ENCODE peak calls at places on chromosomes 12 and 14, in eight cellular contexts. X is prostate gland, U is right lobe of liver, E is transverse colon, L is esophagus squamous epithelium, V is foreskin fibroblast, Z is neural progenitor cell, Q is HFF-Myc. H is an unnamed sample.

GRCh38 chr12:90343966-90344365 is 611.0 kb downstream of the CCER1 start:
- DNase-seq in X (no peak), U (no peak), E (no peak), L (no peak), V (no peak), Z (no peak), Q (no peak), H (no peak)

GRCh38 chr12:46387697-46388096 is 15.1 kb upstream of the SLC38A2 start:
- DNase-seq in X (no peak), U (no peak), E (peak), L (no peak), V (no peak), Z (no peak), Q (no peak), H (no peak)

GRCh38 chr12:116534341-116535121 is 24.6 kb upstream of the MAP1LC3B2 start:
- DNase-seq in X (peak), U (peak), E (no peak), L (no peak), V (peak), Z (peak), Q (no peak), H (no peak)

GRCh38 chr12:24222968-24223367 is 273.5 kb upstream of the SOX5 start:
- DNase-seq in X (no peak), U (no peak), E (no peak), L (no peak), V (peak), Z (no peak), Q (no peak), H (peak)

GRCh38 chr12:12734561-12735071 is 17.4 kb downstream of the CDKN1B start:
- DNase-seq in X (no peak), U (no peak), E (no peak), L (no peak), V (peak), Z (no peak), Q (no peak), H (no peak)

GRCh38 chr14:100372357-100373048 is 49.4 kb downstream of the SLC25A47 start:
- DNase-seq in X (no peak), U (no peak), E (no peak), L (no peak), V (peak), Z (peak), Q (no peak), H (no peak)

GRCh38 chr12:57242691-57243454 is 8.1 kb downstream of the STAC3 start:
- DNase-seq in X (no peak), U (peak), E (peak), L (no peak), V (peak), Z (peak), Q (no peak), H (no peak)

GRCh38 chr14:90239139-90239538 is 17.2 kb upstream of the PSMC1 start:
- DNase-seq in X (no peak), U (no peak), E (no peak), L (no peak), V (peak), Z (peak), Q (no peak), H (no peak)

GRCh38 chr12:34390846-34391700 is 368.8 kb downstream of the ALG10 start:
- DNase-seq in X (no peak), U (peak), E (no peak), L (no peak), V (no peak), Z (no peak), Q (no peak), H (no peak)

GRCh38 chr12:24561411-24561871 is 387.5 kb downstream of the BCAT1 start:
- DNase-seq in X (peak), U (peak), E (peak), L (no peak), V (peak), Z (peak), Q (no peak), H (no peak)

GRCh38 chr14:94485944-94486841 is 10.2 kb upstream of the SERPINA9 start:
- DNase-seq in X (peak), U (peak), E (peak), L (no peak), V (peak), Z (peak), Q (peak), H (peak)

GRCh38 chr14:64706119-64706465 is 1.9 kb downstream of the PLEKHG3 start:
- DNase-seq in X (no peak), U (no peak), E (no peak), L (no peak), V (no peak), Z (no peak), Q (no peak), H (no peak)

GRCh38 chr12:28742791-28743190 is 406.3 kb upstream of the FAR2 start:
- DNase-seq in X (no peak), U (no peak), E (no peak), L (no peak), V (peak), Z (no peak), Q (no peak), H (no peak)

GRCh38 chr12:114669501-114670256 is 14.3 kb downstream of the TBX3 start:
- DNase-seq in X (no peak), U (no peak), E (no peak), L (no peak), V (peak), Z (peak), Q (no peak), H (peak)

GRCh38 chr12:7498832-7499231 is 4.7 kb downstream of the CD163 start:
- DNase-seq in X (no peak), U (no peak), E (no peak), L (no peak), V (peak), Z (no peak), Q (peak), H (peak)

GRCh38 chr14:35333347-35333730 is 41.2 kb downstream of the PSMA6 start:
- DNase-seq in X (no peak), U (no peak), E (no peak), L (no peak), V (no peak), Z (no peak), Q (no peak), H (no peak)

GRCh38 chr14:100662850-100663527 is 63.7 kb upstream of the DLK1 start:
- DNase-seq in X (peak), U (peak), E (peak), L (no peak), V (peak), Z (peak), Q (no peak), H (no peak)

GRCh38 chr12:49232940-49233841 is 31.7 kb upstream of the TUBA1C start:
- DNase-seq in X (peak), U (peak), E (peak), L (no peak), V (peak), Z (peak), Q (no peak), H (no peak)

GRCh38 chr14:68589447-68590232 is 203.2 kb downstream of the ZFP36L1 start:
- DNase-seq in X (no peak), U (no peak), E (peak), L (no peak), V (peak), Z (no peak), Q (peak), H (peak)

GRCh38 chr12:121871501-121871900 is 12.8 kb upstream of the HPD start:
- DNase-seq in X (no peak), U (no peak), E (no peak), L (no peak), V (no peak), Z (no peak), Q (no peak), H (no peak)

GRCh38 chr12:67415473-67415872 is 146.3 kb downstream of the CAND1 start:
- DNase-seq in X (no peak), U (no peak), E (no peak), L (no peak), V (peak), Z (peak), Q (no peak), H (no peak)

GRCh38 chr12:121781751-121782615 is 11.5 kb downstream of the RHOF start:
- DNase-seq in X (no peak), U (no peak), E (no peak), L (no peak), V (peak), Z (peak), Q (no peak), H (no peak)

GRCh38 chr12:78181544-78182162 is 351.0 kb downstream of the NAV3 start:
- DNase-seq in X (no peak), U (no peak), E (peak), L (no peak), V (peak), Z (peak), Q (no peak), H (no peak)

GRCh38 chr14:45096218-45096617 is 12.3 kb downstream of the PRPF39 start:
- DNase-seq in X (no peak), U (no peak), E (no peak), L (no peak), V (no peak), Z (no peak), Q (no peak), H (no peak)

GRCh38 chr12:70260610-70261009 is 17.4 kb downstream of the CNOT2 start:
- DNase-seq in X (no peak), U (no peak), E (no peak), L (no peak), V (no peak), Z (no peak), Q (no peak), H (no peak)

GRCh38 chr12:89353188-89353822 is 1.0 kb upstream of the DUSP6 start:
- DNase-seq in X (peak), U (peak), E (peak), L (no peak), V (peak), Z (peak), Q (no peak), H (no peak)

GRCh38 chr12:52090291-52090690 is 10.8 kb downstream of the SMIM41 start:
- DNase-seq in X (no peak), U (no peak), E (no peak), L (no peak), V (no peak), Z (no peak), Q (no peak), H (no peak)

GRCh38 chr12:117202033-117202432 is 11.8 kb upstream of the FBXO21 start:
- DNase-seq in X (no peak), U (no peak), E (no peak), L (no peak), V (no peak), Z (no peak), Q (no peak), H (no peak)

GRCh38 chr14:74649167-74649566 is 37.1 kb upstream of the LTBP2 start:
- DNase-seq in X (no peak), U (no peak), E (no peak), L (no peak), V (peak), Z (no peak), Q (no peak), H (no peak)

GRCh38 chr12:131430158-131430772 is 280.6 kb upstream of the SFSWAP start:
- DNase-seq in X (no peak), U (no peak), E (no peak), L (no peak), V (no peak), Z (no peak), Q (no peak), H (no peak)

GRCh38 chr12:98999569-98999968 is 354.5 kb downstream of the APAF1 start:
- DNase-seq in X (no peak), U (no peak), E (no peak), L (no peak), V (no peak), Z (no peak), Q (no peak), H (no peak)

GRCh38 chr14:24996930-24997329 is 53.0 kb downstream of the STXBP6 start:
- DNase-seq in X (no peak), U (no peak), E (no peak), L (no peak), V (no peak), Z (no peak), Q (no peak), H (no peak)

GRCh38 chr14:65927871-65928270 is 515.3 kb downstream of the FUT8 start:
- DNase-seq in X (no peak), U (peak), E (peak), L (no peak), V (no peak), Z (peak), Q (no peak), H (no peak)

GRCh38 chr12:108299516-108299915 is 39.6 kb downstream of the CMKLR1 start:
- DNase-seq in X (no peak), U (no peak), E (no peak), L (no peak), V (no peak), Z (no peak), Q (no peak), H (no peak)

GRCh38 chr12:34402899-34403705 is 380.8 kb downstream of the ALG10 start:
- DNase-seq in X (peak), U (peak), E (peak), L (no peak), V (no peak), Z (no peak), Q (no peak), H (no peak)

GRCh38 chr12:101038289-101038871 is 171.7 kb downstream of the SLC5A8 start:
- DNase-seq in X (no peak), U (no peak), E (no peak), L (no peak), V (peak), Z (no peak), Q (no peak), H (no peak)

GRCh38 chr14:60724080-60724618 is at the start of gene SIX4:
- DNase-seq in X (peak), U (peak), E (peak), L (no peak), V (peak), Z (peak), Q (peak), H (peak)

GRCh38 chr14:101716956-101717662 is 44.4 kb upstream of the PPP2R5C start:
- DNase-seq in X (no peak), U (no peak), E (no peak), L (no peak), V (no peak), Z (no peak), Q (no peak), H (no peak)

GRCh38 chr12:123479442-123480180 is 21.7 kb downstream of the SNRNP35 start:
- DNase-seq in X (no peak), U (no peak), E (no peak), L (no peak), V (no peak), Z (no peak), Q (no peak), H (no peak)

GRCh38 chr14:90275455-90275814 is 19.1 kb downstream of the PSMC1 start:
- DNase-seq in X (no peak), U (no peak), E (no peak), L (no peak), V (no peak), Z (no peak), Q (no peak), H (no peak)

DNA sequence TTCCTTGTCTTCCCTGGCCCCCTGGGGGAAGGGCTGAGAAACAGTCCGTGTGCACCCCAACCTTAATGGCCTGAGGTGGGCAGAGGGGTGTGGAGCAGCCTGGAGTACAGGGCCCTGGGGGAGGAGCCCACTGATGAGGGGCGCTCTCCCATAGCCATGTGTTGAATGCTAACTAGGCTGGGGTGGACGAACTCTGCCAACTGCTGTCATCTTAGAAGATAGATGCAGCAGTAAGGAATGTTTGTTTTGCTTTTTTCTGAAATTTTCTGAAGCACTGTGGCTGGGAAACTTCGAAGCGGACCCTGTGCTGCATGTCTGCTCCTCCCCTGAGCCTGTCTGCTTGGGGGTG is 54.8 kb upstream of the SRSF5 start:
- DNase-seq in X (no peak), U (no peak), E (no peak), L (no peak), V (no peak), Z (no peak), Q (no peak), H (no peak)
- TF ChIP-seq CTCF in X (no peak), U (no peak), E (no peak), L (no peak), V (no peak), Z (no peak), Q (no peak), H (no peak)

DNA sequence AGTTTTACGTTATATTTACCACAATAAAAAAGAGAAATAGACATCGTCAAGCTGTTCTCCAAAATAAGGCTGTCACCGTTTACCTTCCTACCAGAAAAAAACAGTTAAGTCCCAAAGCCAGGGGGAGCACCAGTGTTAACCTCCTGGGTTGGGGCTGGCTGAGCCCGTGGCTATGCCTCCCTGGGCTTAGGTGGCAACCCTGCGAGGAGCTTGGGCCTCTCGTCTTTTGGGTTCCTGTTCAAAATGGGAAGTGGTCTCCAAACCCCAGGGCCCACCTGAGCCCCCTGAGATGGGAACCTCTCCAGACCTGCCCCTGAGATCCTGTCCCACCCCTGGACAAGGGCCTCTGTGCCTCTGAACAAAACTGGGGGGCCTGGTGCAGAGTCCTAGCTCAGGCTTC is 22.9 kb downstream of the PACS2 start:
- DNase-seq in X (no peak), U (no peak), E (no peak), L (no peak), V (no peak), Z (no peak), Q (no peak), H (no peak)
- TF ChIP-seq CTCF in X (no peak), U (no peak), E (no peak), L (no peak), V (no peak), Z (no peak), Q (no peak), H (no peak)

DNA sequence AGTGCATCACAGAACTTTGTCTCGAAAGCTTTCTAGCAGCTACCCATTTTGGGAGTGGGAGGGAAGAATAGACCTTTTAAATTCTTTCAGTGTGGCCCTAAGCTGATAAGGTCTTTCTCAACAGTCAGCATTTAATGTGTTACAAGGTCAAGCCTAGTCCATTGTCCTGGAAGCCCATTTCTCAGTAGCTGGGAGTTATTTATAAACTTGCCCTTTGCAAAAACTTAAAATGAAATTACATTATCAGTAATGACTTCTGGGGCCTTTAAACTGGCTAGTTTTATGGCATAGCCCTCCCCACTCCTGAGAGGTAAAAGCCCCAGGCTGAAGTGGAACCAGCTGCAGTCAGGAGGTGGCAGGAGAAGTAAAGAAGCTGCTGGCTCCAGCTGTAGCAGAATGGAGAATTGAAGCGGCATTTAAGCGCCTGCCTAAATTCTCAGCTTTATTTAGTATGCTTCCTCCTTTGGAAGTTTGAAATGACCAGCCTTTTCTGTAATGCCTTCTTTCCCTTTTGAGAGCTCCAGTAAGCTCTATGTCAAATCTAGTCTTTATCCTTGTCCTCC is 12.4 kb downstream of the COPZ1 start:
- DNase-seq in X (no peak), U (no peak), E (no peak), L (no peak), V (peak), Z (peak), Q (no peak), H (no peak)
- TF ChIP-seq CTCF in X (no peak), U (peak), E (peak), L (no peak), V (no peak), Z (no peak), Q (no peak), H (peak)

GRCh38 chr12:22702690-22703089 is 77.7 kb downstream of the ETNK1 start:
- DNase-seq in X (no peak), U (no peak), E (no peak), L (no peak), V (no peak), Z (no peak), Q (no peak), H (no peak)

DNA sequence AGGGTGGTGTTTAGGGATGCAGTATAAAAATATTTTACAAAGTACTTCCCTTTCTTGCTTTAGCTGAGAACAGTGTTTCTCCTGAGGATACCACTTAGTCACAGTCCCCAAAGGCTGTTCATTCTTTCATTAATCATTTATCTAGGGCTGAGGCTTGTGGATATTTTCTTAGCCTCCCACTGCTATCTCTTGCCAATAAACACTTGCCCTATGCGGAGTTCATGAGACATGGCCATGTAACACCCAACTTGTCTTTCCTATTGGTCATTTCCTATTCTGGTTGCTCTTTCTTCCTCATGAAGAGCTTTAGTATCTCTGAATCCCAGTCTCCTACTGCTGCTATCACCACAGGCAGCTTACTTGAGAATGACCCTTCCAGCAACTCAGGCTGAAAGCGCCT is 75.2 kb downstream of the ETNK1 start:
- DNase-seq in X (no peak), U (no peak), E (no peak), L (no peak), V (no peak), Z (no peak), Q (no peak), H (no peak)
- TF ChIP-seq CTCF in X (no peak), U (no peak), E (no peak), L (no peak), V (no peak), Z (no peak), Q (no peak), H (no peak)

DNA sequence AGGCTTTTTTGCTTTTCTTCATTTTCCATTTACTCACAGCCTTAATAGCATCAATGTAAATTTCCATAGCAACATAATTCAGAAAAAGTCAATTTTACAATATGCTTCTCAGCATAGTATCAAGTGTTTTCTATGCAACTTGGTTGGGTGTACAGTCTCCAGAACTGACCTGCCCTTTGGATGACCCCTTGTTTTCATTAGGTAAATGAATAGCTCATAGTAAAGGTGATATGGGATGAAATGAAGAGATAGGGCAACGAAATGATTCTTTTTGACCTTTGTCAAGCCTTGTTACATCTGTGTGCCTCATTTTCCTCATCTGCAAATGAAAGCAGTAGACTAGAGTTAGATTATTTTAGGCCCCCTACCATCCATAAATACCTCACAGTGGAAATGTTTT is 1081.0 kb downstream of the TMTC2 start:
- DNase-seq in X (no peak), U (no peak), E (no peak), L (no peak), V (no peak), Z (no peak), Q (no peak), H (no peak)
- TF ChIP-seq CTCF in X (no peak), U (no peak), E (no peak), L (no peak), V (no peak), Z (no peak), Q (no peak), H (no peak)

GRCh38 chr12:42237853-42238239 is 202 bp downstream of the YAF2 start:
- DNase-seq in X (no peak), U (no peak), E (no peak), L (no peak), V (no peak), Z (peak), Q (no peak), H (no peak)
- TF ChIP-seq CTCF in X (no peak), U (no peak), E (no peak), L (no peak), V (no peak), Z (no peak), Q (no peak), H (no peak)

H was measured in AG09319.